ENCODE peak calls at places on chromosome 3, in four cellular contexts. One of them, this sample, is unnamed.

GRCh38 chr3:156729460-156730179 is 55.2 kb downstream of the TIPARP start:
- ATAC-seq in right lobe of liver: no peak
- ATAC-seq in right cardiac atrium: peak; percentile 31
- ATAC-seq in IMR-90: peak; percentile 36
- ATAC-seq in this sample: no peak

GRCh38 chr3:54445630-54446029 is 323.3 kb downstream of the CACNA2D3 start:
- ATAC-seq in right lobe of liver: no peak
- ATAC-seq in right cardiac atrium: no peak
- ATAC-seq in IMR-90: no peak
- ATAC-seq in this sample: no peak

GRCh38 chr3:197597335-197597734 is 41.6 kb upstream of the BDH1 start:
- ATAC-seq in right lobe of liver: peak; percentile 65
- ATAC-seq in right cardiac atrium: no peak
- ATAC-seq in IMR-90: no peak
- ATAC-seq in this sample: no peak

GRCh38 chr3:41650406-41650805 is 311.5 kb downstream of the ULK4 start:
- ATAC-seq in right lobe of liver: no peak
- ATAC-seq in right cardiac atrium: peak; percentile 41
- ATAC-seq in IMR-90: no peak
- ATAC-seq in this sample: no peak

GRCh38 chr3:113183748-113184661 is 27.4 kb upstream of the BOC start:
- ATAC-seq in right lobe of liver: no peak
- ATAC-seq in right cardiac atrium: peak; percentile 98
- ATAC-seq in IMR-90: peak; percentile 95
- ATAC-seq in this sample: no peak

GRCh38 chr3:150922611-150923010 is 17.4 kb upstream of the MINDY4B start:
- ATAC-seq in right lobe of liver: no peak
- ATAC-seq in right cardiac atrium: peak; percentile 37
- ATAC-seq in IMR-90: no peak
- ATAC-seq in this sample: no peak

GRCh38 chr3:151305778-151306157 is 10.9 kb downstream of the GPR87 start:
- ATAC-seq in right lobe of liver: no peak
- ATAC-seq in right cardiac atrium: no peak
- ATAC-seq in IMR-90: no peak
- ATAC-seq in this sample: no peak

GRCh38 chr3:187963003-187963676 is 190.8 kb upstream of the LPP start:
- ATAC-seq in right lobe of liver: no peak
- ATAC-seq in right cardiac atrium: no peak
- ATAC-seq in IMR-90: no peak
- ATAC-seq in this sample: no peak

GRCh38 chr3:119901148-119901547 is 119.2 kb downstream of the NR1I2 start:
- ATAC-seq in right lobe of liver: no peak
- ATAC-seq in right cardiac atrium: no peak
- ATAC-seq in IMR-90: no peak
- ATAC-seq in this sample: no peak

GRCh38 chr3:59731909-59732308 is 682.1 kb upstream of the CFAP20DC start:
- ATAC-seq in right lobe of liver: no peak
- ATAC-seq in right cardiac atrium: no peak
- ATAC-seq in IMR-90: no peak
- ATAC-seq in this sample: no peak

GRCh38 chr3:56833031-56833430 is 31.3 kb upstream of the ARHGEF3 start:
- ATAC-seq in right lobe of liver: no peak
- ATAC-seq in right cardiac atrium: no peak
- ATAC-seq in IMR-90: no peak
- ATAC-seq in this sample: no peak

GRCh38 chr3:46604127-46604526 is 8.2 kb upstream of the FAM240A start:
- ATAC-seq in right lobe of liver: peak; percentile 49
- ATAC-seq in right cardiac atrium: no peak
- ATAC-seq in IMR-90: no peak
- ATAC-seq in this sample: no peak

GRCh38 chr3:71662553-71662952 is 62.6 kb downstream of the EIF4E3 start:
- ATAC-seq in right lobe of liver: no peak
- ATAC-seq in right cardiac atrium: no peak
- ATAC-seq in IMR-90: no peak
- ATAC-seq in this sample: no peak

GRCh38 chr3:51271172-51271571 is 113.9 kb upstream of the MANF start:
- ATAC-seq in right lobe of liver: no peak
- ATAC-seq in right cardiac atrium: no peak
- ATAC-seq in IMR-90: no peak
- ATAC-seq in this sample: no peak

GRCh38 chr3:105837143-105837740 is 31.6 kb downstream of the CBLB start:
- ATAC-seq in right lobe of liver: peak; percentile 69
- ATAC-seq in right cardiac atrium: no peak
- ATAC-seq in IMR-90: peak; percentile 27
- ATAC-seq in this sample: no peak

GRCh38 chr3:16390581-16390980 is 122.9 kb downstream of the RFTN1 start:
- ATAC-seq in right lobe of liver: no peak
- ATAC-seq in right cardiac atrium: no peak
- ATAC-seq in IMR-90: no peak
- ATAC-seq in this sample: no peak

GRCh38 chr3:152720941-152721718 is 113.8 kb upstream of the P2RY1 start:
- ATAC-seq in right lobe of liver: no peak
- ATAC-seq in right cardiac atrium: no peak
- ATAC-seq in IMR-90: no peak
- ATAC-seq in this sample: no peak

GRCh38 chr3:146142757-146143156 is 18.2 kb downstream of the PLOD2 start:
- ATAC-seq in right lobe of liver: peak; percentile 51
- ATAC-seq in right cardiac atrium: peak; percentile 76
- ATAC-seq in IMR-90: peak; percentile 80
- ATAC-seq in this sample: peak; percentile 50
- H3K4me1 ChIP-seq in right lobe of liver: no peaks in the 10 kb centered on the region
- H3K4me1 ChIP-seq in right cardiac atrium: peaks cover 6% of the 10 kb centered on the region
- H3K4me1 ChIP-seq in IMR-90: peaks cover 17% of the 10 kb centered on the region
- H3K4me1 ChIP-seq in this sample: peaks cover 95% of the 10 kb centered on the region

DNA sequence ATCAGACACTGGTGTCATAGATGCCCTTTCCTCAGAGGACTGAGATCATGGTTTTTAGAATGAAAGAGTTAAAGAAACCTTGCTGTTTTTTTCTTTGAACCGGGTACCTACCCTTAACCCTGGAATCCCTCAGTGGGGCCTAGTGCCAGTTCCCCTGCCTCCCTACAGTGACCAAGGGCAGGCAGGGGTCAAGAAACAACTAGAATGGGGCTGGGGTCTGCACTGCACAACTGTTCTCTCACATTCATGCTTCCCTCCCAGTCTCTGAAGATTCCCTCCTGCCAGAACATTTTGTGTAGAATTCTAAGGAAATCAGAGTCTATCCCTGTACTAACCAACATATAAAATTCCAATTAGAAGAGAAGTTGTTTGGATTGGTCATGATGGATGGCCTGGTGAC is 47.9 kb downstream of the TGFBR2 start:
- ATAC-seq in right lobe of liver: no peak
- ATAC-seq in right cardiac atrium: no peak
- ATAC-seq in IMR-90: no peak
- ATAC-seq in this sample: no peak
- H3K4me1 ChIP-seq in right lobe of liver: peaks cover 12% of the 10 kb centered on the region
- H3K4me1 ChIP-seq in right cardiac atrium: peaks cover 32% of the 10 kb centered on the region
- H3K4me1 ChIP-seq in IMR-90: peaks cover 31% of the 10 kb centered on the region
- H3K4me1 ChIP-seq in this sample: peaks cover 40% of the 10 kb centered on the region

GRCh38 chr3:141083226-141083625 is 32.1 kb downstream of the SPSB4 start:
- ATAC-seq in right lobe of liver: no peak
- ATAC-seq in right cardiac atrium: no peak
- ATAC-seq in IMR-90: no peak
- ATAC-seq in this sample: no peak
- H3K4me1 ChIP-seq in right lobe of liver: no peaks in the 10 kb centered on the region
- H3K4me1 ChIP-seq in right cardiac atrium: peaks cover 13% of the 10 kb centered on the region
- H3K4me1 ChIP-seq in IMR-90: no peaks in the 10 kb centered on the region
- H3K4me1 ChIP-seq in this sample: peaks cover 9% of the 10 kb centered on the region

GRCh38 chr3:122271246-122271898 is 53.7 kb upstream of the CSTA start:
- ATAC-seq in right lobe of liver: no peak
- ATAC-seq in right cardiac atrium: no peak
- ATAC-seq in IMR-90: no peak
- ATAC-seq in this sample: no peak
- H3K4me1 ChIP-seq in right lobe of liver: no peaks in the 10 kb centered on the region
- H3K4me1 ChIP-seq in right cardiac atrium: no peaks in the 10 kb centered on the region
- H3K4me1 ChIP-seq in IMR-90: no peaks in the 10 kb centered on the region
- H3K4me1 ChIP-seq in this sample: no peaks in the 10 kb centered on the region

DNA sequence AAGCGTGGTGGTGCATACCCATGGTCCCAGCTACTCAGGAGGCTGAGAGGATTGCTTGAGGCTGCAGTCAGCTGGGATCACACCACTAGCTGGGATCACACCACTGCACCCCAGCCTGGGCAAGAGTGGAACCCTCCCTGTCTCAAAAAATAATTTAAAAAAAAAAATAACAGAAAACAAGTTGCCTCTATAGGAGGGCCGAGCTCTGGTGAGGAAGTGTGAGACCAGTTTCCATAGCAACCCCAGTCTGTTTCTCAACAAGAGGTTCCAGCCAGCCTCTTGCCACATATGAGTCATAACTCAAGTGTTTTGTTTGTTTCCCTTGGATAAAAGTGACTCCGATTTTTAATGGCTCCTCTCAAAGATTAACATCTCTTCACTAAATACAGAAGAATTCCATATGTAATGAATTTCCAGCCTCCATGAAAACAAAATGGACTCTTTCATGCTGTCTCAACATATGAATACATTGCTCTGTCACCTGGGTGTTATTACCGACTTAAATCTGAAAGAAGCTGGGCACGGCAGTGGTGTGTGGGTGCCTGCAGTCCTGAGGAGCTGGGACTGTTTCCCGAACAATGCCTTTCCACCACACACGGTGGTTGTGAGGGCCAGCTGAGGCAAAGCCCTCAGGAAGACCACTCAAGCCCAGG is 19.7 kb downstream of the TMEM43 start:
- ATAC-seq in right lobe of liver: peak; percentile 82
- ATAC-seq in right cardiac atrium: peak; percentile 87
- ATAC-seq in IMR-90: peak; percentile 62
- ATAC-seq in this sample: peak; percentile 89
- H3K4me1 ChIP-seq in right lobe of liver: peaks cover 50% of the 10 kb centered on the region
- H3K4me1 ChIP-seq in right cardiac atrium: peaks cover 14% of the 10 kb centered on the region
- H3K4me1 ChIP-seq in IMR-90: peaks cover 29% of the 10 kb centered on the region
- H3K4me1 ChIP-seq in this sample: peaks cover 31% of the 10 kb centered on the region

GRCh38 chr3:13648744-13649096 is 99.8 kb downstream of the FBLN2 start:
- ATAC-seq in right lobe of liver: no peak
- ATAC-seq in right cardiac atrium: no peak
- ATAC-seq in IMR-90: no peak
- ATAC-seq in this sample: no peak
- H3K4me1 ChIP-seq in right lobe of liver: no peaks in the 10 kb centered on the region
- H3K4me1 ChIP-seq in right cardiac atrium: no peaks in the 10 kb centered on the region
- H3K4me1 ChIP-seq in IMR-90: peaks cover 1% of the 10 kb centered on the region
- H3K4me1 ChIP-seq in this sample: peaks cover 35% of the 10 kb centered on the region

GRCh38 chr3:133448478-133449122 is 48.7 kb downstream of the BFSP2 start:
- ATAC-seq in right lobe of liver: peak; percentile 31
- ATAC-seq in right cardiac atrium: no peak
- ATAC-seq in IMR-90: no peak
- ATAC-seq in this sample: no peak
- H3K4me1 ChIP-seq in right lobe of liver: peaks cover 13% of the 10 kb centered on the region
- H3K4me1 ChIP-seq in right cardiac atrium: peaks cover 1% of the 10 kb centered on the region
- H3K4me1 ChIP-seq in IMR-90: no peaks in the 10 kb centered on the region
- H3K4me1 ChIP-seq in this sample: no peaks in the 10 kb centered on the region